ENCODE peak calls at places on chromosomes 4 and X, in ten cellular contexts. S, L, Y, D, Z, R, N, P, I and M are unnamed samples.

GRCh38 chr4:152166567-152166966 is 369.3 kb downstream of the FBXW7 start:
- DNase-seq in S (no peak), L (no peak), Y (no peak), D (no peak), Z (peak), R (peak), N (no peak), P (no peak), I (no peak), M (no peak)

GRCh38 chr4:188439641-188440311 is 300.5 kb downstream of the TRIML1 start:
- DNase-seq in S (no peak), L (no peak), Y (no peak), D (no peak), Z (no peak), R (no peak), N (no peak), P (peak), I (no peak), M (no peak)

GRCh38 chrX:46447384-46447783 is 97.8 kb downstream of the ZNF674 start:
- DNase-seq in S (peak), L (no peak), Y (no peak), D (no peak), Z (no peak), R (no peak), N (no peak), P (no peak), I (no peak), M (no peak)

GRCh38 chr4:165379662-165380061 is 854 bp downstream of the CPE start:
- DNase-seq in S (no peak), L (no peak), Y (no peak), D (no peak), Z (no peak), R (peak), N (no peak), P (no peak), I (no peak), M (peak)

GRCh38 chr4:24236532-24236931 is 346.7 kb upstream of the PPARGC1A start:
- DNase-seq in S (no peak), L (no peak), Y (no peak), D (no peak), Z (no peak), R (no peak), N (no peak), P (no peak), I (no peak), M (no peak)

GRCh38 chr4:3674479-3674851 is 91.7 kb upstream of the ADRA2C start:
- DNase-seq in S (no peak), L (no peak), Y (no peak), D (no peak), Z (no peak), R (no peak), N (no peak), P (no peak), I (no peak), M (peak)

GRCh38 chr4:82138376-82138775 is 235.4 kb downstream of the HNRNPD start:
- DNase-seq in S (no peak), L (no peak), Y (no peak), D (no peak), Z (no peak), R (no peak), N (no peak), P (peak), I (no peak), M (no peak)

GRCh38 chrX:133781174-133781573 is 204.2 kb downstream of the GPC3 start:
- DNase-seq in S (no peak), L (no peak), Y (no peak), D (no peak), Z (no peak), R (no peak), N (no peak), P (no peak), I (no peak), M (no peak)

GRCh38 chrX:45258741-45259402 is 58.2 kb upstream of the DIPK2B start:
- DNase-seq in S (no peak), L (no peak), Y (no peak), D (no peak), Z (no peak), R (no peak), N (no peak), P (no peak), I (no peak), M (no peak)

GRCh38 chrX:43328358-43328946 is 327.6 kb upstream of the MAOA start:
- DNase-seq in S (no peak), L (no peak), Y (no peak), D (no peak), Z (no peak), R (no peak), N (no peak), P (no peak), I (no peak), M (no peak)